ENCODE peak calls at places on chromosomes 5 and 9, in ten cellular contexts. K is fibroblast of lung; J is T47D; B is right cardiac atrium; H is stimulated activated naive B cell treated with anti-CD40 and anti-IgM and Interleukin-4, amounts not matched to agents 10 μg/mL and 1 μg/mL and 100 μg/mL, for 72 hours; C is activated CD4-positive, alpha-beta T cell treated with anti-CD3 and anti-CD28 coated beads for 1 hour; W is NCI-H2029 treated with DMSO at 0.1 percent for 48 hours; U is tibial nerve; Z is posterior cingulate gyrus; Q is adrenal gland. F is an unnamed sample.

GRCh38 chr9:122827759-122828090 is 663 bp downstream of the PDCL start:
- DNase-seq in J (no peak), H (no peak), K (peak; percentile 49), Z (no peak), Q (peak; percentile 29), B (no peak), C (no peak), U (no peak), W (no peak), F (no peak)

GRCh38 chr5:176490291-176490690 is 42.1 kb downstream of the FAF2 start:
- DNase-seq in Z (no peak), K (no peak), J (peak; percentile 50), W (no peak), C (no peak), U (no peak), Q (no peak), B (no peak), H (no peak), F (no peak)

GRCh38 chr9:95073918-95074317 is 243.6 kb downstream of the FANCC start:
- DNase-seq in W (no peak), K (no peak), Q (no peak), C (no peak), Z (no peak), B (no peak), H (no peak), J (no peak), U (no peak), F (no peak)

GRCh38 chr5:90645024-90645610 is 86.5 kb downstream of the ADGRV1 start:
- DNase-seq in B (peak; percentile 9), H (no peak), K (peak; percentile 47), U (no peak), C (no peak), Z (no peak), Q (no peak), J (no peak), W (no peak), F (no peak)

GRCh38 chr5:107979272-107979671 is 308.5 kb upstream of the EFNA5 start:
- DNase-seq in H (no peak), B (peak; percentile 47), C (no peak), Z (no peak), W (no peak), Q (no peak), J (no peak), U (no peak), K (peak; percentile 35), F (no peak)

GRCh38 chr9:83062011-83062652 is 810 bp downstream of the RASEF start:
- DNase-seq in B (no peak), H (no peak), Q (no peak), C (no peak), K (peak; percentile 62), W (peak; percentile 83), Z (peak; percentile 48), U (no peak), J (peak; percentile 81), F (no peak)

GRCh38 chr9:81031422-81032029 is 657.8 kb downstream of the TLE1 start:
- DNase-seq in J (no peak), H (no peak), B (no peak), W (no peak), Z (no peak), Q (no peak), U (no peak), K (peak; percentile 42), C (no peak), F (no peak)

GRCh38 chr5:142492781-142493281 is 168.0 kb upstream of the SPRY4 start:
- DNase-seq in C (no peak), B (no peak), K (peak; percentile 39), J (no peak), H (no peak), Z (no peak), U (no peak), W (no peak), Q (no peak), F (no peak)

GRCh38 chr5:109857405-109858031 is 167.8 kb downstream of the MAN2A1 start:
- DNase-seq in B (no peak), Q (no peak), H (no peak), U (no peak), Z (no peak), W (no peak), C (no peak), J (no peak), K (no peak), F (no peak)

GRCh38 chr5:35478856-35479682 is 138.6 kb upstream of the SPEF2 start:
- DNase-seq in H (no peak), K (peak; percentile 59), Z (no peak), B (no peak), J (peak; percentile 75), Q (no peak), C (no peak), U (no peak), W (peak; percentile 13), F (no peak)

GRCh38 chr9:135788576-135789300 is 86.8 kb downstream of the KCNT1 start:
- DNase-seq in H (no peak), B (no peak), Z (no peak), K (no peak), W (no peak), U (no peak), C (no peak), J (no peak), Q (no peak), F (no peak)

GRCh38 chr5:107619781-107620180 is 51.0 kb downstream of the EFNA5 start:
- DNase-seq in J (peak; percentile 16), Q (no peak), W (no peak), K (no peak), H (no peak), B (no peak), C (no peak), U (no peak), Z (no peak), F (no peak)

GRCh38 chr5:177539411-177539810 is 15.0 kb downstream of the FAM193B start:
- DNase-seq in U (no peak), K (peak; percentile 81), C (no peak), H (no peak), W (no peak), B (no peak), J (no peak), Q (no peak), Z (no peak), F (no peak)

GRCh38 chr9:9352877-9353481 is 1259.8 kb downstream of the PTPRD start:
- DNase-seq in K (no peak), J (peak; percentile 23), W (no peak), Z (no peak), U (no peak), Q (no peak), C (no peak), H (no peak), B (no peak), F (no peak)

GRCh38 chr5:136330353-136330913 is 34.9 kb downstream of the TRPC7 start:
- DNase-seq in B (no peak), H (no peak), W (peak; percentile 80), C (no peak), U (no peak), Z (no peak), K (no peak), J (no peak), Q (no peak), F (no peak)

GRCh38 chr9:97807681-97808080 is 45.3 kb upstream of the FOXE1 start:
- DNase-seq in K (no peak), W (no peak), J (no peak), H (no peak), Q (no peak), B (no peak), Z (no peak), U (no peak), C (no peak), F (no peak)

GRCh38 chr9:112867275-112867991 is 23.2 kb downstream of the SLC46A2 start:
- DNase-seq in J (peak; percentile 98), W (no peak), C (no peak), B (no peak), Z (no peak), K (peak; percentile 77), U (no peak), Q (no peak), H (no peak), F (no peak)

GRCh38 chr9:86176468-86176867 is 77.1 kb upstream of the GOLM1 start:
- DNase-seq in K (peak; percentile 34), Q (peak; percentile 60), J (no peak), U (no peak), B (no peak), W (peak; percentile 83), Z (no peak), H (no peak), C (no peak), F (no peak)

GRCh38 chr9:125843646-125844045 is 96.5 kb downstream of the PBX3 start:
- DNase-seq in U (no peak), W (no peak), J (no peak), B (no peak), C (no peak), K (peak; percentile 64), H (no peak), Q (no peak), Z (no peak), F (no peak)

GRCh38 chr5:129506092-129506491 is 46.0 kb downstream of the ADAMTS19 start:
- DNase-seq in U (no peak), K (peak; percentile 61), B (no peak), H (no peak), W (no peak), C (no peak), Z (no peak), J (no peak), Q (no peak), F (no peak)